ENCODE peak calls at places on chromosomes 2 and 18, in eight cellular contexts. X is thoracic aorta, Y is tibial artery, J is uterus, F is IMR-90, Q is GM23338, R is Peyer's patch, V is upper lobe of right lung. D is an unnamed sample.

GRCh38 chr18:1270081-1270480 is 365.4 kb downstream of the ADCYAP1 start:
- DNase-seq in X (no peak), Y (no peak), J (no peak), F (no peak), Q (no peak), R (no peak), V (no peak), D (no peak)

GRCh38 chr2:33477473-33478468 is 1.3 kb downstream of the RASGRP3 start:
- DNase-seq in X (no peak), Y (peak; percentile 73), J (no peak), F (no peak), Q (no peak), R (peak; percentile 72), V (peak; percentile 67), D (peak; percentile 64)

GRCh38 chr18:48109961-48110493 is 179.6 kb upstream of the SMAD2 start:
- DNase-seq in X (no peak), Y (no peak), J (no peak), F (no peak), Q (no peak), R (no peak), V (no peak), D (no peak)

GRCh38 chr2:188693111-188693510 is 281.1 kb upstream of the COL3A1 start:
- DNase-seq in X (no peak), Y (no peak), J (no peak), F (no peak), Q (no peak), R (no peak), V (no peak), D (peak; percentile 35)

GRCh38 chr2:71596011-71596410 is 142.7 kb downstream of the DYSF start:
- DNase-seq in X (no peak), Y (no peak), J (no peak), F (no peak), Q (no peak), R (no peak), V (no peak), D (no peak)

GRCh38 chr18:41845563-41845962 is 109.5 kb upstream of the PIK3C3 start:
- DNase-seq in X (no peak), Y (no peak), J (no peak), F (no peak), Q (no peak), R (no peak), V (no peak), D (no peak)

GRCh38 chr2:127096718-127097470 is 10.1 kb downstream of the BIN1 start:
- DNase-seq in X (no peak), Y (no peak), J (no peak), F (no peak), Q (no peak), R (no peak), V (peak; percentile 52), D (peak; percentile 24)

GRCh38 chr2:219561179-219562048 is 9.9 kb downstream of the OBSL1 start:
- DNase-seq in X (no peak), Y (no peak), J (no peak), F (no peak), Q (peak; percentile 68), R (no peak), V (no peak), D (no peak)

GRCh38 chr2:85758361-85759256 is 4.8 kb downstream of the ATOH8 start:
- DNase-seq in X (no peak), Y (peak; percentile 67), J (no peak), F (no peak), Q (no peak), R (peak; percentile 41), V (no peak), D (no peak)

GRCh38 chr2:113876503-113877387 is 13.1 kb upstream of the ACTR3 start:
- DNase-seq in X (no peak), Y (no peak), J (no peak), F (no peak), Q (peak; percentile 61), R (peak; percentile 74), V (peak; percentile 69), D (peak; percentile 68)

GRCh38 chr2:144111443-144111842 is 408.5 kb downstream of the ZEB2 start:
- DNase-seq in X (no peak), Y (no peak), J (no peak), F (peak; percentile 90), Q (no peak), R (no peak), V (no peak), D (no peak)

GRCh38 chr2:109386004-109386695 is 227.6 kb downstream of the SEPTIN10 start:
- DNase-seq in X (no peak), Y (peak; percentile 45), J (no peak), F (peak; percentile 56), Q (peak; percentile 57), R (no peak), V (peak; percentile 22), D (no peak)
- TF ChIP-seq CTCF in X (no peak), Y (no peak), J (no peak), F (peak; percentile 22), Q (no peak), R (no peak), V (no peak), D (no peak)

DNA sequence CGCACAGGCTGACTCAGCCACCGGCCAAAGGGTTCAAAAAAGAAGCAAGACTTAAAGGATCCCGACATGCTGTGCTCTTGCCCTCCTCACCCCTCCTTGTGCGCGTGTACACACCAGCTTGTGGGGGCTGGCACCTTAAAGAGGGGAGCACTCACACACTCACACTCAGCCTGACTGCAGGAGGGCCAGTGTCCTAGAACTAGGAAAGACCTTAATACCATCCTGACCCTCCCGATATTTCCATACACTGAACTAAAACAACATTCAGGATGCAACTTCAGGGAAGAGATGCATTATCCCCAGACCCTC is 5.6 kb downstream of the PKDCC start:
- DNase-seq in X (no peak), Y (no peak), J (no peak), F (no peak), Q (no peak), R (no peak), V (no peak), D (no peak)
- H3K4me1 ChIP-seq in X (peaks cover 22% of the 10 kb centered on the region), Y (peaks cover 53% of the 10 kb centered on the region), J (peaks cover 43% of the 10 kb centered on the region), F (peaks cover 41% of the 10 kb centered on the region), Q (peaks cover 48% of the 10 kb centered on the region), R (peaks cover 21% of the 10 kb centered on the region), V (peaks cover 19% of the 10 kb centered on the region), D (peaks cover 30% of the 10 kb centered on the region)

GRCh38 chr2:65432227-65433190 is at the start of gene SPRED2:
- DNase-seq in X (peak; percentile 86), Y (peak; percentile 97), J (peak; percentile 97), F (peak; percentile 97), Q (peak; percentile 96), R (peak; percentile 92), V (peak; percentile 96), D (peak; percentile 94)

GRCh38 chr2:65436825-65437221 is 4.4 kb upstream of the SPRED2 start:
- DNase-seq in X (no peak), Y (no peak), J (peak; percentile 15), F (no peak), Q (peak; percentile 42), R (no peak), V (no peak), D (no peak)

GRCh38 chr2:65435625-65436168 is 3.3 kb upstream of the SPRED2 start:
- DNase-seq in X (peak; percentile 44), Y (peak; percentile 94), J (peak; percentile 87), F (peak; percentile 85), Q (peak; percentile 91), R (peak; percentile 83), V (peak; percentile 93), D (peak; percentile 89)

GRCh38 chr2:65436169-65436824 is 3.9 kb upstream of the SPRED2 start:
- DNase-seq in X (peak; percentile 71), Y (peak; percentile 97), J (peak; percentile 94), F (peak; percentile 96), Q (peak; percentile 75), R (peak; percentile 91), V (peak; percentile 96), D (peak; percentile 93)

DNA sequence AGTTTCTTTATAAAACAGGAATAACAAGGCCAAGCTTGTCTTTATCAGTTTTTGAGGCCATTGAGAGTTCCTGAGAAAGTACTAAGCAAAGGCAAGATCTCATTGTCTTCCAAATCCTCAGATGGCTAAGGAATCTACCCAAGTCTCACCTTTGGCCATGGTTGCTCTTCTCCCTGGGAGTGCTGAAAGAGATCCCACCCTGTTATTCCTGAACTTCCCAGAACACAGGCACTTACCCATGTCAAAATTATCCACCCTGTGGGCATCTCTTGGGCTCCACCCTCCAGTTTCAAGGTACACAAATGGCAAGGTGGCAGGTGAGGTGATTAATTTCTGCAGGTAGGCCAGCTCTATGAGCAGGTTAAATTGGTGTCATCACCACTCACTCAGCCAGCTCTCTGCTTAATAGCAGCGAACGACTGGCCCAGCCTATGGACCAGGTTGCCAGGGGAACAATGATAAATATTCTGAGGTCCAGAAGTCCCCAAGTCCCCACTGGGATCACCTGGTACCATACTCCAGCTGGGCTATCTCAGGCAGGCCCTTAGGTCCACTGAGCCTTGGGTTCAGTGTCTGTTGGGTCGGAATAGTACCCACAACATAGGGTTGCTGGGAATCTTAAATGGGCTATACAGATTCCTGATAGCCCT is 2.3 kb upstream of the SPRED2 start:
- DNase-seq in X (no peak), Y (no peak), J (no peak), F (no peak), Q (peak; percentile 72), R (no peak), V (no peak), D (no peak)
- H3K4me3 ChIP-seq in X (no peak overlapping the region), Y (peak overlapping the region; percentile 66), J (no peak overlapping the region), F (no peak overlapping the region), Q (peak overlapping the region; percentile 89), R (no peak overlapping the region), V (no peak overlapping the region), D (no peak overlapping the region)

DNA sequence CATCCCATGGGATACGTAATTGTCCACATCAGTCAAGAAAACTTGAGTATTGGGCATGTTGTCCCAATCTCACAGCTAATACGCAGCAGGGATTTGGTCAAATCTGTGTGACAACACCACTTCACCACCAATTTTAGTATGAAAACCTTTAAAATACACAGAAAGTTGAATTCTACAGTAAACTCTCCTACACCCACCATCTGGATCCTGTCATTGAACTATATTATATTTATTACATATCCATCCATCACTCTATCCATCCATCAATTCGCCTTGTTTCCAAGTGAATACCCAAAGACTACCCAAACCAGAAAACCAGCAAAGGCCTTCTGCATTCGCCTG is 846 bp upstream of the FKBP7 start:
- DNase-seq in X (no peak), Y (no peak), J (no peak), F (no peak), Q (peak; percentile 12), R (no peak), V (no peak), D (no peak)
- TF ChIP-seq CTCF in X (no peak), Y (no peak), J (no peak), F (no peak), Q (no peak), R (no peak), V (no peak), D (no peak)

DNA sequence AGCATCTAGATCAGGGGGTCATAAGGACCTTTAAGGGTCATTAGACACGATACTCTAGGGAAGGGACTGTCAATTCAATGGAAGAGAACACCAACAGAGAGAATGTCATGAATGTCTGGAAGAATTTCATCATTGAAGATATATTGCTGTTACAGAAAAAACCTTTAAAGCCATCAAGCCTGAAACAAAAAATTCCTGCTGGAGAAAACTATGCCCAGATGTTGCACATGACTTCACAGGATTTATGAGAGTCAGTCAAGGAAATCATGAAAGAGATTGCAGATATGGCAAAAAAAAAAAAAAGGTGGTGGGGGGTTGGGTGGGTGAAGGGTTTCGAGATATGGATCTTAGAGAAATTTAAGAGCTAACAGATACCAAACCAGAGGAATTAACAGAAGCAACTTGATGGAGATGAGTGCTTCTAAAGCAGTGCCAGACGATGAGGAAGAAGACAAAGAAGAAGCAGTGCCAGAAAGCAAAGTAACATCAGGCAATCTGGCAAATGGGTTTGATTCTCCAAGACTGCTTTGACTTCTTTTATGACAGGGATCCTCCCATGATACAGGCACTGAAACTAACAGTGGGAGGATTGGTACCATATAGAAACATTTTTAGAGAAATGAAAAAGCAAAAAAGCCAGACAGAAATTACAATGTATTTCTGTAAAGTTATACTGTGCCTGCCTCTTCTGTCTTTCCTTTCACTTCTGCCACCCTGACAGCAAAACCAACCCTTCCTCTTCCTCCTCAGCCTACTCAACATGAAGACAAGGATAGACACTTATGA is 28.5 kb downstream of the MAP4K3 start:
- DNase-seq in X (no peak), Y (no peak), J (no peak), F (no peak), Q (no peak), R (no peak), V (no peak), D (no peak)
- H3K4me1 ChIP-seq in X (peaks cover 46% of the 10 kb centered on the region), Y (peaks cover 54% of the 10 kb centered on the region), J (peaks cover 8% of the 10 kb centered on the region), F (peaks cover 30% of the 10 kb centered on the region), Q (peaks cover 77% of the 10 kb centered on the region), R (no peaks in the 10 kb centered on the region), V (peaks cover 50% of the 10 kb centered on the region), D (peaks cover 80% of the 10 kb centered on the region)